ENCODE peak calls at places on chromosomes 5 and 9, in six cellular contexts. One of them, this sample, is unnamed.

GRCh38 chr5:112420111-112420864 is 1.2 kb upstream of the EPB41L4A start:
- DNase-seq in H1: peak
- DNase-seq in IMR-90: peak
- DNase-seq in H9: peak
- DNase-seq in neuronal stem cell: peak
- DNase-seq in trophoblast cell: peak
- DNase-seq in this sample: peak

GRCh38 chr9:114156658-114157421 is 1.5 kb downstream of the COL27A1 start:
- DNase-seq in trophoblast cell: peak
- DNase-seq in H9: peak
- DNase-seq in H1: peak
- DNase-seq in IMR-90: peak
- DNase-seq in neuronal stem cell: no peak
- DNase-seq in this sample: peak

GRCh38 chr9:72464819-72465218 is 56.6 kb upstream of the TMC1 start:
- DNase-seq in H1: no peak
- DNase-seq in IMR-90: no peak
- DNase-seq in trophoblast cell: peak
- DNase-seq in H9: no peak
- DNase-seq in neuronal stem cell: no peak
- DNase-seq in this sample: peak

GRCh38 chr5:103706939-103707682 is 144.5 kb upstream of the NUDT12 start:
- DNase-seq in neuronal stem cell: no peak
- DNase-seq in IMR-90: no peak
- DNase-seq in H9: no peak
- DNase-seq in trophoblast cell: no peak
- DNase-seq in H1: no peak
- DNase-seq in this sample: peak

GRCh38 chr5:149466457-149466972 is 84.7 kb downstream of the CSNK1A1 start:
- DNase-seq in trophoblast cell: peak
- DNase-seq in neuronal stem cell: no peak
- DNase-seq in IMR-90: peak
- DNase-seq in H9: no peak
- DNase-seq in H1: no peak
- DNase-seq in this sample: peak

GRCh38 chr5:150281987-150282386 is 7.6 kb downstream of the CAMK2A start:
- DNase-seq in H1: no peak
- DNase-seq in IMR-90: no peak
- DNase-seq in trophoblast cell: no peak
- DNase-seq in H9: no peak
- DNase-seq in neuronal stem cell: no peak
- DNase-seq in this sample: no peak

GRCh38 chr9:70577671-70578070 is 163.2 kb upstream of the KLF9 start:
- DNase-seq in IMR-90: no peak
- DNase-seq in trophoblast cell: no peak
- DNase-seq in H9: no peak
- DNase-seq in neuronal stem cell: no peak
- DNase-seq in H1: no peak
- DNase-seq in this sample: no peak

GRCh38 chr5:101942321-101942882 is 353.7 kb downstream of the SLCO4C1 start:
- DNase-seq in IMR-90: no peak
- DNase-seq in neuronal stem cell: peak
- DNase-seq in H1: peak
- DNase-seq in trophoblast cell: peak
- DNase-seq in H9: peak
- DNase-seq in this sample: peak

GRCh38 chr9:124498040-124498439 is 9.2 kb downstream of the NR5A1 start:
- DNase-seq in H9: no peak
- DNase-seq in IMR-90: no peak
- DNase-seq in H1: no peak
- DNase-seq in trophoblast cell: no peak
- DNase-seq in neuronal stem cell: no peak
- DNase-seq in this sample: no peak

GRCh38 chr9:124497441-124497840 is 9.8 kb downstream of the NR5A1 start:
- DNase-seq in H9: no peak
- DNase-seq in neuronal stem cell: no peak
- DNase-seq in trophoblast cell: no peak
- DNase-seq in H1: no peak
- DNase-seq in IMR-90: no peak
- DNase-seq in this sample: no peak

GRCh38 chr9:124499214-124499613 is 8.0 kb downstream of the NR5A1 start:
- DNase-seq in H1: no peak
- DNase-seq in IMR-90: no peak
- DNase-seq in neuronal stem cell: no peak
- DNase-seq in H9: no peak
- DNase-seq in trophoblast cell: no peak
- DNase-seq in this sample: no peak

GRCh38 chr9:124500028-124500795 is 7.0 kb downstream of the NR5A1 start:
- DNase-seq in H1: no peak
- DNase-seq in H9: no peak
- DNase-seq in trophoblast cell: peak
- DNase-seq in IMR-90: no peak
- DNase-seq in neuronal stem cell: no peak
- DNase-seq in this sample: no peak

DNA sequence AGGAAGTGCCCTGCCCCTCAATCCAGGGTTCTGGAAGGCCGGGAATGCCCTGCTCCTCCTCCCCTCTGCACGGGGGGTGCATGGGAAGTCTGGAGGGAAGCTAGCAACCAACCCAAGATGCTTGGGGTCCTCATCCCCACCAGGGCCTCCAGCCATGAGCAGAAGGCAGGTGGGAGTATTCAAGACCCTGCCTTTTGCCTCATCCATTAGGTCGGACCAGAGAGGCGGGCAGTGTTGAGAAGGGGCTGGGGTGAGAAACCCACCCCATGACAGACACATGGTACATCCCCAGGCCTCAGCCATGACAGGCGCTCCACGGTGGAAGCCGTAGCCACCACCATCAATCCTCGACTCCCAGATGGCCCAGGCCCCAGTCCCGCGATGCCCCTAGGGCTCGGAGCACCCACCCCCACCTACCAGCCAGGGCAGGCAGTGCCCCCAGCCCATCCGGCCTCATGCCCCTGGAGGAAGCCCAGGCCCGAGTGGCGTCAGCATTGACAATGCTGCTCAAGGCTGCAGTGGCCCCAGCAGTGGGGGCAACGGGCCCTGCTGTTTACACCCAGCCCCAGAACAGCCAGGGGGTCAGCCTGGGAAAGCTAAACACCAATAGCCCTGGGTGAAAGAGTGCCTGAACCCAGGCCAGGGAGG is 8.6 kb downstream of the NR5A1 start:
- DNase-seq in neuronal stem cell: no peak
- DNase-seq in H1: no peak
- DNase-seq in IMR-90: no peak
- DNase-seq in H9: no peak
- DNase-seq in trophoblast cell: no peak
- DNase-seq in this sample: no peak
- H3K14ac ChIP-seq in neuronal stem cell: no peak
- H3K14ac ChIP-seq in H1: no peak
- H3K14ac ChIP-seq in IMR-90: no peak
- H3K14ac ChIP-seq in H9: no peak
- H3K14ac ChIP-seq in trophoblast cell: no peak
- H3K14ac ChIP-seq in this sample: no peak

GRCh38 chr9:133323211-133323610 is 12.8 kb downstream of the SURF6 start:
- DNase-seq in IMR-90: no peak
- DNase-seq in H9: no peak
- DNase-seq in trophoblast cell: no peak
- DNase-seq in neuronal stem cell: no peak
- DNase-seq in H1: no peak
- DNase-seq in this sample: no peak

GRCh38 chr9:133320421-133320881 is 15.5 kb downstream of the SURF6 start:
- DNase-seq in IMR-90: no peak
- DNase-seq in H9: peak
- DNase-seq in H1: no peak
- DNase-seq in trophoblast cell: no peak
- DNase-seq in neuronal stem cell: no peak
- DNase-seq in this sample: no peak

GRCh38 chr9:133322701-133323100 is 13.3 kb downstream of the SURF6 start:
- DNase-seq in H1: no peak
- DNase-seq in H9: no peak
- DNase-seq in IMR-90: no peak
- DNase-seq in trophoblast cell: no peak
- DNase-seq in neuronal stem cell: no peak
- DNase-seq in this sample: no peak

GRCh38 chr9:133323991-133324703 is 11.8 kb downstream of the SURF6 start:
- DNase-seq in neuronal stem cell: no peak
- DNase-seq in IMR-90: no peak
- DNase-seq in H1: no peak
- DNase-seq in trophoblast cell: no peak
- DNase-seq in H9: peak
- DNase-seq in this sample: no peak

GRCh38 chr9:133321411-133321935 is 14.5 kb downstream of the SURF6 start:
- DNase-seq in H1: no peak
- DNase-seq in IMR-90: no peak
- DNase-seq in neuronal stem cell: no peak
- DNase-seq in trophoblast cell: no peak
- DNase-seq in H9: no peak
- DNase-seq in this sample: no peak
- H3K18ac ChIP-seq in H1: no peak
- H3K18ac ChIP-seq in IMR-90: no peak
- H3K18ac ChIP-seq in neuronal stem cell: no peak
- H3K18ac ChIP-seq in trophoblast cell: no peak
- H3K18ac ChIP-seq in H9: no peak
- H3K18ac ChIP-seq in this sample: no peak

GRCh38 chr5:81335946-81336345 is 34.6 kb downstream of the ZCCHC9 start:
- DNase-seq in H1: no peak
- DNase-seq in trophoblast cell: no peak
- DNase-seq in IMR-90: no peak
- DNase-seq in neuronal stem cell: no peak
- DNase-seq in H9: no peak
- DNase-seq in this sample: no peak

GRCh38 chr5:81334304-81335061 is 33.1 kb downstream of the ZCCHC9 start:
- DNase-seq in H9: no peak
- DNase-seq in neuronal stem cell: no peak
- DNase-seq in H1: no peak
- DNase-seq in IMR-90: no peak
- DNase-seq in trophoblast cell: peak
- DNase-seq in this sample: no peak

GRCh38 chr5:81336528-81336927 is 35.1 kb downstream of the ZCCHC9 start:
- DNase-seq in trophoblast cell: peak
- DNase-seq in H9: no peak
- DNase-seq in H1: no peak
- DNase-seq in neuronal stem cell: no peak
- DNase-seq in IMR-90: peak
- DNase-seq in this sample: peak

DNA sequence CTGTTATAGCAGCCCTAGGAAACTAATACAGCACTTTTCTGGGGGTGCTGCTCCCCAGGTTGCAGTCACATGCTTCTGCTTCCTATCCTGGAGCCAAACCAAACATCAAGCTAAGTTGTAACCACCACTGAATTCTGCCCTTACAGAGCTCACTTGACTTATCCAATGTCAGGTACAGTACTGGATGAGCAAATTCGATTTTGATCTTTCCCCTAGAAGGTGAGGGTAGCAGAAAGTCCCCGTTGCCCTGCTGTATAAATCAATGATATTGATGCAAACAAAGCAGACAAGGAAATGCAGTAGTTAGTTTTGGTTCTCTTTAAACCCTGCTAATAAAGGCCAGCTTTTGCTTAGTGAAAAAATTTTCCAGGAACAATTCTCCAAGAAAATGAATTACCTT is 36.4 kb downstream of the ZCCHC9 start:
- DNase-seq in neuronal stem cell: no peak
- DNase-seq in IMR-90: no peak
- DNase-seq in H1: no peak
- DNase-seq in trophoblast cell: no peak
- DNase-seq in H9: no peak
- DNase-seq in this sample: no peak
- H3K14ac ChIP-seq in neuronal stem cell: no peak
- H3K14ac ChIP-seq in IMR-90: no peak
- H3K14ac ChIP-seq in H1: no peak
- H3K14ac ChIP-seq in trophoblast cell: no peak
- H3K14ac ChIP-seq in H9: no peak
- H3K14ac ChIP-seq in this sample: no peak

GRCh38 chr5:34929720-34930526 is 564 bp downstream of the DNAJC21 start:
- DNase-seq in IMR-90: peak
- DNase-seq in H1: peak
- DNase-seq in H9: peak
- DNase-seq in neuronal stem cell: peak
- DNase-seq in trophoblast cell: peak
- DNase-seq in this sample: peak
- H3K18ac ChIP-seq in IMR-90: peak
- H3K18ac ChIP-seq in H1: peak
- H3K18ac ChIP-seq in H9: peak
- H3K18ac ChIP-seq in neuronal stem cell: peak
- H3K18ac ChIP-seq in trophoblast cell: peak
- H3K18ac ChIP-seq in this sample: peak

This sample was measured in mesenchymal stem cell.